ENCODE peak calls at places on chromosomes 13 and 19, in nine cellular contexts. K, R, B, Q, C, Y, E, J and N are unnamed samples.

GRCh38 chr13:27080018-27080948 is 91.3 kb downstream of the USP12 start:
- DNase-seq in K (no peak), R (no peak), B (no peak), Q (no peak), C (no peak), Y (no peak), E (no peak), J (no peak), N (no peak)

GRCh38 chr19:29085630-29086029 is 127.3 kb downstream of the UQCRFS1 start:
- DNase-seq in K (no peak), R (no peak), B (no peak), Q (no peak), C (no peak), Y (no peak), E (no peak), J (no peak), N (no peak)

GRCh38 chr13:32829676-32830091 is 186.5 kb upstream of the KL start:
- DNase-seq in K (no peak), R (no peak), B (no peak), Q (no peak), C (no peak), Y (peak), E (no peak), J (no peak), N (no peak)

GRCh38 chr19:43643326-43643725 is 3.7 kb upstream of the CADM4 start:
- DNase-seq in K (no peak), R (no peak), B (no peak), Q (no peak), C (no peak), Y (no peak), E (no peak), J (no peak), N (no peak)

GRCh38 chr19:56508282-56508778 is 675 bp downstream of the ZNF471 start:
- DNase-seq in K (no peak), R (no peak), B (no peak), Q (no peak), C (no peak), Y (no peak), E (no peak), J (peak), N (no peak)

GRCh38 chr19:18651300-18651699 is 14.5 kb downstream of the KLHL26 start:
- DNase-seq in K (no peak), R (no peak), B (no peak), Q (no peak), C (no peak), Y (no peak), E (no peak), J (no peak), N (no peak)

GRCh38 chr13:25267715-25268114 is 19.6 kb downstream of the MTMR6 start:
- DNase-seq in K (no peak), R (no peak), B (no peak), Q (peak), C (no peak), Y (no peak), E (no peak), J (no peak), N (no peak)

GRCh38 chr19:39381910-39382611 is 8.8 kb downstream of the PAF1 start:
- DNase-seq in K (no peak), R (no peak), B (no peak), Q (no peak), C (no peak), Y (no peak), E (no peak), J (no peak), N (no peak)

GRCh38 chr19:30004403-30004802 is 62.4 kb downstream of the URI1 start:
- DNase-seq in K (no peak), R (no peak), B (no peak), Q (no peak), C (no peak), Y (no peak), E (no peak), J (no peak), N (no peak)

GRCh38 chr19:8069116-8069973 is 16.8 kb downstream of the CCL25 start:
- DNase-seq in K (no peak), R (no peak), B (no peak), Q (peak), C (no peak), Y (no peak), E (no peak), J (no peak), N (peak)

GRCh38 chr19:2578391-2578826 is 102.5 kb downstream of the GADD45B start:
- DNase-seq in K (no peak), R (no peak), B (no peak), Q (no peak), C (no peak), Y (no peak), E (no peak), J (no peak), N (no peak)

GRCh38 chr13:64551755-64552154 is 2678.4 kb downstream of the PCDH9 start:
- DNase-seq in K (no peak), R (peak), B (no peak), Q (no peak), C (no peak), Y (no peak), E (no peak), J (no peak), N (no peak)

GRCh38 chr19:38389101-38389925 is 816 bp downstream of the SPRED3 start:
- DNase-seq in K (no peak), R (peak), B (no peak), Q (peak), C (no peak), Y (no peak), E (no peak), J (peak), N (no peak)